ENCODE peak calls at places on chromosomes 3 and 15, in ten cellular contexts. R is endodermal cell, O is AG10803, J is A549, Z is uterus, Y is GM12865, V is fibroblast of the aortic adventitia, M is prostate gland, D is choroid plexus epithelial cell, E is fibroblast of pulmonary artery. N is an unnamed sample.

GRCh38 chr15:55909036-55909811 is 84.2 kb downstream of the NEDD4 start:
- DNase-seq in R (no peak), O (peak; percentile 90), J (peak; percentile 66), Z (no peak), Y (no peak), V (peak; percentile 33), M (no peak), D (peak; percentile 69), E (peak; percentile 29), N (no peak)

GRCh38 chr3:173275740-173276139 is 121.8 kb upstream of the NLGN1 start:
- DNase-seq in R (no peak), O (no peak), J (peak; percentile 14), Z (no peak), Y (peak; percentile 38), V (no peak), M (no peak), D (no peak), E (no peak), N (no peak)

GRCh38 chr3:58490860-58491501 is 915 bp upstream of the KCTD6 start:
- DNase-seq in R (no peak), O (no peak), J (no peak), Z (peak; percentile 42), Y (no peak), V (no peak), M (no peak), D (no peak), E (no peak), N (peak; percentile 23)

GRCh38 chr3:58536501-58537411 is at the start of gene ACOX2:
- DNase-seq in R (peak; percentile 63), O (peak; percentile 79), J (no peak), Z (peak; percentile 79), Y (no peak), V (peak; percentile 80), M (peak; percentile 32), D (peak; percentile 84), E (peak; percentile 84), N (no peak)

GRCh38 chr3:52039846-52040245 is 16.5 kb downstream of the DUSP7 start:
- DNase-seq in R (no peak), O (no peak), J (no peak), Z (peak; percentile 63), Y (no peak), V (peak; percentile 36), M (peak; percentile 79), D (no peak), E (peak; percentile 75), N (no peak)

GRCh38 chr3:188003188-188004171 is 150.5 kb upstream of the LPP start:
- DNase-seq in R (no peak), O (no peak), J (peak; percentile 76), Z (no peak), Y (no peak), V (no peak), M (no peak), D (no peak), E (no peak), N (no peak)

GRCh38 chr3:5226783-5227182 is 39.3 kb downstream of the EDEM1 start:
- DNase-seq in R (no peak), O (peak; percentile 55), J (peak; percentile 29), Z (no peak), Y (peak; percentile 48), V (peak; percentile 71), M (no peak), D (peak; percentile 64), E (peak; percentile 60), N (no peak)

GRCh38 chr15:21261965-21262850 is 178.1 kb downstream of the POTEB3 start:
- DNase-seq in R (peak; percentile 41), O (no peak), J (peak; percentile 6), Z (no peak), Y (no peak), V (no peak), M (no peak), D (no peak), E (no peak), N (no peak)

GRCh38 chr3:47782538-47783308 is 1.0 kb upstream of the SMARCC1 start:
- DNase-seq in R (peak; percentile 47), O (no peak), J (no peak), Z (no peak), Y (peak; percentile 75), V (no peak), M (no peak), D (no peak), E (no peak), N (no peak)

GRCh38 chr3:47781326-47781684 is 388 bp downstream of the SMARCC1 start:
- DNase-seq in R (peak; percentile 78), O (no peak), J (peak; percentile 31), Z (peak; percentile 53), Y (peak; percentile 74), V (no peak), M (peak; percentile 59), D (no peak), E (peak; percentile 15), N (peak; percentile 78)

GRCh38 chr3:47780727-47781325 is 867 bp downstream of the SMARCC1 start:
- DNase-seq in R (no peak), O (no peak), J (peak; percentile 31), Z (no peak), Y (no peak), V (peak; percentile 34), M (peak; percentile 5), D (peak; percentile 40), E (peak; percentile 23), N (no peak)

GRCh38 chr3:47783673-47784072 is 2.0 kb upstream of the SMARCC1 start:
- DNase-seq in R (no peak), O (no peak), J (no peak), Z (no peak), Y (no peak), V (no peak), M (no peak), D (no peak), E (no peak), N (no peak)

DNA sequence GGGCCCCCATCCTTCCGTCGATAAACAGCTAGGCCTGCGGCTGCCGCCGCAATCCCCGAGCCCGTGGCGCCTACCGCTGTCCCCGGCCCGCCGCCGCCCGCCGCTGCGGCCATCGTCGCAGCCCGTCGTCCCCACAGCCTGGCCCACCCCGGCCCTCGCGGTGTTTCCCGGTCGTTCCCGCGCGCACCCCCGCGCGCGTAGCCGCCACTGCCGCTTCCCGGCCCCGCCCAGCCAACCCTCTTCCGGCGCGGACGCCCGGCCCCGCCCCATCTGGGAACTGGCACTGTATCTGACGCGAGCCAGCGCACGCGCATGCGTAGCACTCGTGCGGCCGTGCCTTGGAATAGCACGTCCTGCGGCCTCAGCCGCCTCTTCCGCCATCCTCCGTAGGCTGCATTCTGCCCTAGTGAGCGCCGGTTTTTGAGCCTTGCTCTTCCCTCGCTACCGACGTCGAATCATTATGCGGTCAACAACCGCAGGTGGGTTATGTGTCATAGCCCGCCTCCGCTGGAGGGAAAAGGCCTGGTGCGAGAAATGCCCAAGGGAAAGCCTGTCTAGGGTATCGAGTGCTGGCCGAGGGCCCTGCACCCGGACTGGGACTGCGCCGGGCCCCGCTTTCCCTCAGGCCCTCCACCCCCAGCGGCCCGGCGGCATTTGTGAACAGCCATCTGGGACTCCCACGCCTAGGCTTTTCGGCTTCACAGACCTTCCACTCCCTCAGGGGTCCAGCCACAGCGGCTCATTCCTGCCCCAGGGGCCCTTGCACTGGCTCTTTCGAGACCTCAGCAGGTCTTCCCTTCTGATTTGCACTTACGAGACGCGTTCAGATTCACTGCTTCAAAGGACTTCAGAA is at the start of gene SMARCC1:
- DNase-seq in R (peak; percentile 99), O (peak; percentile 96), J (peak; percentile 96), Z (peak; percentile 96), Y (peak; percentile 99), V (peak; percentile 96), M (peak; percentile 96), D (peak; percentile 98), E (peak; percentile 98), N (peak; percentile 99)
- TF ChIP-seq CTCF in R (peak; percentile 22), O (no peak), J (no peak), Z (peak; percentile 5), Y (no peak), V (peak; percentile 1), M (peak; percentile 37), D (no peak), E (no peak), N (no peak)

DNA sequence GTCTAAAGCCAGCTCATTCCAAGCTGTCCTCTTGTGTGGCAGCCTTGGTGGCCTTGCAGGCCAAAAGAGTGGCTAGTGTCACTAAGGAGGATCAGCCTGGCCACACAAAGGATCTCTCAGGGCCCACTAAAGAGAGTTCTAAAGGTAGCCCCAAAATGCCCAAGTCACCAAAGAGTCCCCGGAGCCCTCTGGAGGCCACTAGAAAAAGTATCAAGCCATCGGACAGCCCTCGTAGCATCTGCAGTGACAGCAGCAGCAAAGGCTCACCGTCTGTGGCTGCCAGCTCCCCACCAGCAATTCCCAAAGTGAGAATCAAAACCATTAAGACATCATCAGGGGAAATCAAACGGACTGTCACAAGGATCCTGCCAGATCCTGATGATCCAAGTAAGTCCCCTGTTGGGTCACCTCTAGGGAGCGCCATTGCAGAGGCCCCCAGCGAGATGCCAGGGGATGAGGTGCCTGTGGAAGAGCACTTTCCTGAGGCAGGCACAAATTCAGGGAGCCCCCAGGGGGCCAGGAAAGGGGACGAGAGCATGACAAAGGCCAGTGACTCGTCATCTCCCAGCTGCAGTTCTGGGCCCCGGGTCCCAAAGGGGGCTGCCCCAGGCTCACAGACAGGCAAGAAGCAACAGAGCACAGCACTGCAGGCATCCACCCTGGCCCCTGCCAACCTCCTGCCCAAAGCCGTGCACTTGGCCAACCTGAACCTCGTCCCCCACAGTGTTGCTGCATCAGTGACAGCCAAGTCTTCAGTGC is 33.5 kb upstream of the ALPK3 start:
- DNase-seq in R (peak; percentile 83), O (no peak), J (no peak), Z (no peak), Y (no peak), V (no peak), M (no peak), D (no peak), E (no peak), N (no peak)
- TF ChIP-seq CTCF in R (peak; percentile 66), O (no peak), J (no peak), Z (no peak), Y (no peak), V (no peak), M (no peak), D (no peak), E (no peak), N (no peak)

DNA sequence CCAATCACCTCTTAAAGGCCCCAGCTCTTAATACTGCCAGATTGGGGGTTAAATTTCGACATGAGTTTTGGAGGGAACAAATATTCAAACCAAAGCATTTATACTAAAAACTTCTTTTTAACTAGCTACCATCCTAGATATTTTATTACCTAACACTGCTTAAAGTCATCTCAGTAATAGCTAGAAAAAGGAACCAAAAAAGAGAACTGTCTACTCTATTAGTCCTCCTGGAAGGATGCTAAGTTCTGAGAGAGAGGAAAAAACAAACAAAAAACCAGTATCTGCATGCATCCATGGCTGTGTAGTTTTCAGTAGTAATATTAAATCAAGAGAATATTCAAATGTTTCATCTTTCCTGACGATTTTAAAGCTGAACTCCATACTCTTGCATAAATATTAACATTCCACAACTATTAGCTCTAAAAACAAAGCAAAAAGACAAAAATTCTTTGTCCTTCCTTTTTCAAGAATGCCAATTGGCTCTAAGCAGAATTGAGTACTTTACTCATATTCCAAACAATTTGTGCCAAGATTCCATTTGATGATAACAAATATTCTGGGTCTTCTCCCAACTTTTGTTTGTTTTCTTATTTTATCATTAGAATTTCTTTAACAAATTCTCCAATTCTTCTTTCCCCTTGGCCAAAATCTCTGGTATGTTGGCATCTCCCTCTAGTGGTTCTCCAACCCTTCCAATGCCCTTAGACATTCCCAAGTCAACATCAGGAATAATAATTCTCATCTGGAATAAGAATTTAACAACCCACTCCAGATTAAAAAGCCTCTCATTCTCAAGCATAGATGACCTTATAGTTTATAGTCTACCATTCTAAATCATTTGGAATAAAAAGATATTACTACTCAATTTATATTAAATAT is 5.5 kb downstream of the CPOX start:
- DNase-seq in R (no peak), O (peak; percentile 42), J (no peak), Z (no peak), Y (no peak), V (peak; percentile 78), M (no peak), D (no peak), E (peak; percentile 28), N (no peak)
- TF ChIP-seq CTCF in R (peak; percentile 74), O (peak; percentile 55), J (peak; percentile 26), Z (no peak), Y (no peak), V (peak; percentile 67), M (no peak), D (peak; percentile 36), E (peak; percentile 53), N (no peak)

GRCh38 chr3:129002573-129003569 is 1.8 kb downstream of the EFCC1 start:
- DNase-seq in R (peak; percentile 67), O (no peak), J (no peak), Z (no peak), Y (no peak), V (no peak), M (no peak), D (no peak), E (no peak), N (no peak)

GRCh38 chr3:129001817-129002572 is 891 bp downstream of the EFCC1 start:
- DNase-seq in R (peak; percentile 75), O (no peak), J (peak; percentile 44), Z (no peak), Y (no peak), V (no peak), M (no peak), D (peak; percentile 26), E (no peak), N (peak; percentile 68)

GRCh38 chr3:129005526-129006303 is 4.6 kb downstream of the EFCC1 start:
- DNase-seq in R (no peak), O (peak; percentile 36), J (no peak), Z (no peak), Y (no peak), V (peak; percentile 40), M (no peak), D (peak; percentile 66), E (peak; percentile 59), N (no peak)

GRCh38 chr3:129004639-129005295 is 3.7 kb downstream of the EFCC1 start:
- DNase-seq in R (no peak), O (no peak), J (no peak), Z (no peak), Y (no peak), V (no peak), M (no peak), D (no peak), E (no peak), N (no peak)

DNA sequence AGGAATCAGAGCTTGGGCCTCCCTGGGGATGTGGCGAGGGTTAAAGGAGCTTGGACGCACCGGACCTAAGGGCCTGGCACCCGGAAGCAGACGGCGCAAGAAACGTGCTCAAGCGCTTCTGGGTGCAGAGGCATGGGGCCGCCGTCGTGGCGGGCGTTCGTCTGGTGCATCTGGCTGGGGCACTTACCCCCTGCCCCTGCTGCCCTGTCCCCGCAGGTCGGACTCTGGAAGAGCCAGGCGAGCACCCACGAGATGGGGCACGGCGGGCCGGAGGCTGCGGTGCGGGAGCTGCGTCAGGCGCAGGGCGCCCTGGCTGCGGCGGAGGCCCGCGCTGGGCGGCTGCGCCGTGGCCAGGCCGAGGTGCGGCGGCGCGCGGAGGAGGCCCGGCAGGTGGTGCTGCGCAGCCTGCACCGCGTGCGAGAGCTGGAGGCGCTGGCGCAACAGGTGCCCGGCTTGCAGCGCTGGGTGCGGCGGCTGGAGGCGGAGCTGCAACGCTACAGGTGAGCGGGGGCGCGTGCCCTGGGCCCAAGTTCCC is 2.5 kb downstream of the EFCC1 start:
- DNase-seq in R (peak; percentile 78), O (no peak), J (peak; percentile 40), Z (no peak), Y (peak; percentile 13), V (no peak), M (peak; percentile 37), D (no peak), E (no peak), N (peak; percentile 68)
- TF ChIP-seq CTCF in R (peak; percentile 49), O (no peak), J (no peak), Z (no peak), Y (no peak), V (no peak), M (peak; percentile 56), D (no peak), E (no peak), N (no peak)

N was measured in glutamatergic neuron.